ENCODE peak calls at places on chromosomes 11 and 22, in five cellular contexts. F is heart right ventricle; H is neural crest cell; O is HEK293T; B is CD8-positive, alpha-beta T cell. S is an unnamed sample.

GRCh38 chr11:119195680-119196079 is 10.4 kb downstream of the NHERF4 start:
- DNase-seq in F (no peak), H (no peak), O (peak), B (no peak), S (peak)

GRCh38 chr11:97717922-97718321 is 1302.8 kb upstream of the CNTN5 start:
- DNase-seq in F (no peak), H (no peak), O (no peak), B (no peak), S (no peak)

GRCh38 chr11:115170133-115170815 is 333.9 kb downstream of the CADM1 start:
- DNase-seq in F (no peak), H (peak), O (peak), B (no peak), S (no peak)

GRCh38 chr22:46087816-46088277 is 62.5 kb upstream of the PPARA start:
- DNase-seq in F (peak), H (peak), O (no peak), B (no peak), S (peak)

GRCh38 chr11:32580967-32581366 is 2.7 kb upstream of the EIF3M start:
- DNase-seq in F (no peak), H (no peak), O (no peak), B (no peak), S (no peak)

GRCh38 chr11:35978891-35979290 is 35.0 kb downstream of the LDLRAD3 start:
- DNase-seq in F (no peak), H (no peak), O (no peak), B (no peak), S (no peak)

GRCh38 chr11:32088117-32088941 is 2.5 kb upstream of the RCN1 start:
- DNase-seq in F (peak), H (no peak), O (peak), B (no peak), S (no peak)

GRCh38 chr11:16981651-16982194 is 32.5 kb downstream of the PLEKHA7 start:
- DNase-seq in F (no peak), H (peak), O (no peak), B (no peak), S (peak)

GRCh38 chr11:89436071-89436470 is 55.1 kb downstream of the NOX4 start:
- DNase-seq in F (no peak), H (no peak), O (no peak), B (no peak), S (no peak)

GRCh38 chr22:46641829-46642266 is 21.7 kb downstream of the GRAMD4 start:
- DNase-seq in F (no peak), H (no peak), O (no peak), B (no peak), S (no peak)

GRCh38 chr11:46658259-46658658 is 40.9 kb downstream of the ATG13 start:
- DNase-seq in F (no peak), H (no peak), O (no peak), B (no peak), S (no peak)

GRCh38 chr11:109857637-109858036 is 235.6 kb upstream of the ZC3H12C start:
- DNase-seq in F (no peak), H (no peak), O (no peak), B (no peak), S (no peak)

GRCh38 chr11:118437046-118437735 is 899 bp downstream of the KMT2A start:
- DNase-seq in F (no peak), H (peak), O (peak), B (peak), S (peak)

GRCh38 chr11:74418509-74418895 is 20.3 kb upstream of the PGM2L1 start:
- DNase-seq in F (no peak), H (no peak), O (peak), B (no peak), S (peak)

GRCh38 chr11:110896358-110896757 is 184.1 kb upstream of the ARHGAP20 start:
- DNase-seq in F (no peak), H (no peak), O (no peak), B (no peak), S (no peak)

GRCh38 chr11:128632151-128632791 is 44.9 kb upstream of the ETS1 start:
- DNase-seq in F (no peak), H (peak), O (peak), B (peak), S (no peak)